ENCODE peak calls at places on chromosomes 5 and 9, in four cellular contexts. R is HepG2, M is GM12878, N is H1. J is an unnamed sample.
A peak's percentile ranks its signal among the peaks of the same experiment; 100 is the strongest.

GRCh38 chr9:131709741-131710499 is 30.0 kb downstream of the RAPGEF1 start:
- DNase-seq in N (no peak), R (no peak), M (peak; percentile 77), J (no peak)

GRCh38 chr9:21402387-21403247 is 6.3 kb upstream of the IFNA8 start:
- DNase-seq in R (no peak), M (no peak), N (no peak), J (no peak)

GRCh38 chr5:17928571-17928970 is 294.3 kb downstream of the TAF11L14 start:
- DNase-seq in M (no peak), R (no peak), N (no peak), J (no peak)

GRCh38 chr9:72703574-72703973 is 182.2 kb downstream of the TMC1 start:
- DNase-seq in R (no peak), N (no peak), M (peak; percentile 4), J (no peak)

GRCh38 chr9:3478549-3478953 is 47.2 kb downstream of the RFX3 start:
- DNase-seq in R (peak; percentile 9), M (peak; percentile 74), N (no peak), J (no peak)

GRCh38 chr9:133844876-133845658 is 106.9 kb upstream of the SARDH start:
- DNase-seq in M (no peak), N (no peak), R (no peak), J (no peak)

GRCh38 chr5:144549580-144549979 is 378.9 kb downstream of the KCTD16 start:
- DNase-seq in M (no peak), R (no peak), N (no peak), J (no peak)

GRCh38 chr5:20660588-20660987 is 672.6 kb upstream of the CDH18 start:
- DNase-seq in R (no peak), N (no peak), M (no peak), J (no peak)

GRCh38 chr9:27482709-27483108 is 41.4 kb upstream of the IFNK start:
- DNase-seq in N (no peak), M (no peak), R (no peak), J (no peak)

GRCh38 chr9:128526729-128527128 is 22.2 kb downstream of the GLE1 start:
- DNase-seq in N (no peak), M (no peak), R (no peak), J (no peak)

GRCh38 chr5:80871541-80871961 is 88.6 kb upstream of the RASGRF2 start:
- DNase-seq in M (no peak), N (no peak), R (peak; percentile 8), J (no peak)

GRCh38 chr5:57302164-57302563 is 128.3 kb downstream of the GPBP1 start:
- DNase-seq in M (peak; percentile 33), R (peak; percentile 28), N (no peak), J (no peak)

GRCh38 chr5:139543423-139543991 is 17.6 kb upstream of the UBE2D2 start:
- DNase-seq in N (no peak), M (no peak), R (no peak), J (peak; percentile 48)

GRCh38 chr5:1789838-1790462 is 9.7 kb downstream of the MRPL36 start:
- DNase-seq in N (no peak), R (no peak), M (no peak), J (no peak)

DNA sequence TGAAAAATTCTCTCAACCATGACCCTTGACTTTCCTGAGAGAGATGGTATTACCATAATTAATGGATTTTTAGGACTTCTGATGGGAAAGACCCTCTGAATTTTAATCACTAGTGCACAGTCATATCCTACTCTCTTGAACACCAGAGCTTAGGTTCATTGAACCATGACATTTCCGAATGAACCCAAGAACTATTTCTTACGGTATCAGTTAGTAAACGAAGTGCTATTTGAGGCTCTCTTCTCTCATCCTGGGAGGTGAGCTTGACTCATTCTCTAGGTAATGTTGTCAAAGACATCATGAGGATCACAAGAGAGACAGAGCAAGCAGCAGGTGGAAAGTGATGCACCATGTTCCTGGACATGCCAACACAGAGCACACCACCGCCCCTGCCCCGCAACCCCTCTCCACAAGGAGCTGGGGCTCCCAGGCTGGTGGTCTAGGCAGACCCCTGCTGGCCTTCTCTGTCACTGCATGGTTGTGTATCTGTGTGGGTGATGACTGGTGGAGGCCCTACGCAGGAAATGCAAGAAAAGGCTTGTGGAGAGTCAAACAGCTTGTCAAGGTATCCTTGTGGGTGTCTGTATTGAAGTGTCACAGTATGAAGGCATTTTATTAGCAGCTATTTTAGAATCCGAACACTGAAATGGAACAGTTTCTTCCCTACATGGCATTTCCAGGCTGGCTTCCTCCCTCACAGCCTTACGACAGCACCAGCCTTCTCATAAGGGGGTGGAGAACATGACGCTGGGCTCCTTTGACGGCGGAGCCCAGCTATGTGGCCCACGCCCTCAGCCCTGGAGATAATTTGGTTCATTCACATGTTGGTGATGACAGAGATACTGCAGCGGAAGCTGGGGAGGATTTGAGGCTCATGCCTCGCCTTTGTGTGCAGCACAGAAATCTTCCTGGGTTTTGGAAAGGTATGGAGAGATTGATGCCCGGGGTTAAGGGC is 297.6 kb downstream of the NTRK2 start:
- DNase-seq in M (no peak), N (peak; percentile 39), R (peak; percentile 4), J (peak; percentile 38)
- TF ChIP-seq YY1 in M (no peak), N (no peak), R (no peak), J (no peak)

GRCh38 chr5:67315802-67316103 is 119.2 kb upstream of the CD180 start:
- DNase-seq in R (no peak), M (no peak), N (no peak), J (no peak)

GRCh38 chr5:67315082-67315801 is 118.6 kb upstream of the CD180 start:
- DNase-seq in M (no peak), N (no peak), R (no peak), J (no peak)

GRCh38 chr5:67319935-67320725 is 123.5 kb upstream of the CD180 start:
- DNase-seq in M (no peak), R (no peak), N (no peak), J (no peak)

DNA sequence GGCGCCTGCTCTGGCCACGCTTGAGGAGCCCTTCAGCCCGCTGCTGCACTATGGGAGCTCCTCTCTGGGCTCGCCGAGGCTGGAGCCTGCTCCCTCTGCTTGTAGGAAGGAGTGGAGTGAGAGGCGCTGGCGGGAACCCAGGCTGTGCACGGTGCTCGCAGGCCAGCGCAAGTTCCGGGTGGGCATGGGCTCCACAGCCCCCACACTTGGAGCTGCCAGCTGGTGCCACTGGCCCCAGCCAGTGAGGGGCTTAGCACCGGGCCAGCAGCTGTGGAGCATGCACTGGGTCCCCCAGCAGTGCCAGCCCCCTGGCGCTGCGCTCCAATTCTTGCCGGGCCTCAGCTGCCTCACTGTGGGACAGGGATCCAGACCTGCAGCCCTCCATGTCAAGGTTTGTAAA is 122.1 kb upstream of the CD180 start:
- DNase-seq in N (no peak), R (no peak), M (no peak), J (no peak)
- TF ChIP-seq SUZ12 in N (no peak), R (no peak), M (no peak), J (no peak)

GRCh38 chr9:99445920-99446319 is 223.8 kb downstream of the SEC61B start:
- DNase-seq in M (no peak), R (no peak), N (no peak), J (no peak)
- TF ChIP-seq ZNF274 in M (no peak), R (no peak), N (no peak), J (no peak)

GRCh38 chr5:159912033-159912800 is 4.1 kb upstream of the ADRA1B start:
- DNase-seq in M (no peak), N (no peak), R (no peak), J (no peak)

GRCh38 chr5:159910207-159910842 is 6.0 kb upstream of the ADRA1B start:
- DNase-seq in M (no peak), R (no peak), N (no peak), J (no peak)

GRCh38 chr5:159913048-159913447 is 3.2 kb upstream of the ADRA1B start:
- DNase-seq in N (no peak), M (no peak), R (no peak), J (no peak)

GRCh38 chr5:159910843-159911229 is 5.4 kb upstream of the ADRA1B start:
- DNase-seq in M (no peak), R (no peak), N (no peak), J (no peak)

DNA sequence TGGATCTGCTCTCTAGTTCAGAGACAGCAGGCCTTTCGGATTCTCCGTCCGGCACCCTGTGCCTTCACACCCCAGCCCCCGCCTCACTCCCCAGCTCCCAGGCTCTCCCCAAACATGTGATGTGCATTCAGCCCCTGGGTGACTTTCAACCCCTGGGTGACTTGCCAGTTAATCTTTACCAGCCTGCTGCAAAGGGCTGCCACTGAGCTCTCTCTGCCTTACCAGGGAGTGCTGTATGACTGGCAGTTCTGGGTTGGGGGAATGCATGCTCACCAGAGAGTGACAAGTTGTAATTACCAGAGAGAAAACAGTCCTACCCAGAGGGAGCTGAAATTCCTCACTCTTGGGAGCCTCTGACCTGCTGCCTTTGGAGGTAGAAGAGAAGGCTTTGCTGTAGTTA is 4.9 kb upstream of the ADRA1B start:
- DNase-seq in N (no peak), R (no peak), M (no peak), J (no peak)
- TF ChIP-seq YY1 in N (no peak), R (no peak), M (no peak), J (no peak)

J was measured in NT2/D1.